ENCODE peak calls at places on chromosomes 3 and 15, in four cellular contexts. J is prostate gland; G is AG04450; Q is CD4-positive, alpha-beta memory T cell. K is an unnamed sample.

GRCh38 chr3:54888873-54889272 is 39.0 kb downstream of the LRTM1 start:
- DNase-seq in J (peak), G (no peak), Q (no peak), K (no peak)

GRCh38 chr15:76058714-76059319 is 968 bp upstream of the TMEM266 start:
- DNase-seq in J (no peak), G (no peak), Q (no peak), K (peak)

GRCh38 chr3:72523409-72524172 is 324.7 kb downstream of the SHQ1 start:
- DNase-seq in J (peak), G (no peak), Q (no peak), K (peak)

GRCh38 chr3:50623840-50624474 is 7.0 kb downstream of the MAPKAPK3 start:
- DNase-seq in J (no peak), G (no peak), Q (peak), K (peak)

GRCh38 chr15:35693887-35694286 is 147.9 kb upstream of the DPH6 start:
- DNase-seq in J (peak), G (no peak), Q (no peak), K (no peak)

GRCh38 chr15:75346796-75347221 is at the start of gene NEIL1:
- DNase-seq in J (no peak), G (no peak), Q (no peak), K (no peak)

GRCh38 chr15:94154255-94154654 is 77.1 kb upstream of the MCTP2 start:
- DNase-seq in J (no peak), G (no peak), Q (no peak), K (no peak)

GRCh38 chr3:16516695-16517481 is 3.4 kb upstream of the RFTN1 start:
- DNase-seq in J (no peak), G (peak), Q (no peak), K (peak)

GRCh38 chr3:36540898-36541518 is 160.7 kb downstream of the STAC start:
- DNase-seq in J (no peak), G (no peak), Q (no peak), K (no peak)

GRCh38 chr3:139127101-139127500 is 82.4 kb upstream of the PRR23C start:
- DNase-seq in J (no peak), G (peak), Q (no peak), K (no peak)

GRCh38 chr3:38543602-38544001 is 47.5 kb downstream of the EXOG start:
- DNase-seq in J (no peak), G (no peak), Q (no peak), K (no peak)

GRCh38 chr3:159760056-159760455 is 228.6 kb upstream of the IL12A start:
- DNase-seq in J (no peak), G (no peak), Q (no peak), K (no peak)

GRCh38 chr3:51967384-51968174 is at the start of gene PCBP4:
- DNase-seq in J (peak), G (no peak), Q (no peak), K (no peak)

GRCh38 chr3:46293991-46294833 is 52.0 kb downstream of the CCR3 start:
- DNase-seq in J (no peak), G (no peak), Q (no peak), K (peak)

GRCh38 chr3:127614928-127615592 is 13.9 kb upstream of the PODXL2 start:
- DNase-seq in J (no peak), G (no peak), Q (no peak), K (no peak)

GRCh38 chr15:73631915-73632669 is 1.1 kb downstream of the NPTN start:
- DNase-seq in J (peak), G (no peak), Q (no peak), K (no peak)

GRCh38 chr15:83914906-83915305 is 261.0 kb downstream of the ADAMTSL3 start:
- DNase-seq in J (no peak), G (no peak), Q (no peak), K (no peak)

GRCh38 chr3:170603770-170604510 is 18.1 kb upstream of the SLC7A14 start:
- DNase-seq in J (no peak), G (no peak), Q (no peak), K (no peak)

GRCh38 chr3:130968231-130968630 is 58.4 kb downstream of the ASTE1 start:
- DNase-seq in J (no peak), G (no peak), Q (no peak), K (no peak)

GRCh38 chr3:129597087-129597791 is 9.2 kb downstream of the PLXND1 start:
- DNase-seq in J (no peak), G (no peak), Q (no peak), K (no peak)

GRCh38 chr15:59353994-59354951 is 18.4 kb downstream of the MYO1E start:
- DNase-seq in J (no peak), G (no peak), Q (no peak), K (no peak)

GRCh38 chr3:100339786-100340185 is 5.2 kb downstream of the NIT2 start:
- DNase-seq in J (no peak), G (no peak), Q (no peak), K (no peak)

GRCh38 chr3:120477826-120478225 is 27.0 kb upstream of the FSTL1 start:
- DNase-seq in J (no peak), G (no peak), Q (no peak), K (no peak)

GRCh38 chr15:70355275-70355795 is 257.6 kb upstream of the TLE3 start:
- DNase-seq in J (no peak), G (no peak), Q (no peak), K (no peak)

GRCh38 chr3:194325424-194326165 is 25.5 kb downstream of the CPN2 start:
- DNase-seq in J (no peak), G (no peak), Q (no peak), K (no peak)

GRCh38 chr15:40345867-40346578 is 4.8 kb upstream of the PHGR1 start:
- DNase-seq in J (no peak), G (no peak), Q (no peak), K (no peak)

GRCh38 chr15:40346579-40347558 is 4.0 kb upstream of the PHGR1 start:
- DNase-seq in J (no peak), G (no peak), Q (no peak), K (no peak)

GRCh38 chr15:40344631-40345120 is 3.9 kb upstream of the CCDC9B start:
- DNase-seq in J (no peak), G (no peak), Q (peak), K (no peak)

GRCh38 chr15:40344217-40344616 is 3.5 kb upstream of the CCDC9B start:
- DNase-seq in J (no peak), G (no peak), Q (no peak), K (no peak)

DNA sequence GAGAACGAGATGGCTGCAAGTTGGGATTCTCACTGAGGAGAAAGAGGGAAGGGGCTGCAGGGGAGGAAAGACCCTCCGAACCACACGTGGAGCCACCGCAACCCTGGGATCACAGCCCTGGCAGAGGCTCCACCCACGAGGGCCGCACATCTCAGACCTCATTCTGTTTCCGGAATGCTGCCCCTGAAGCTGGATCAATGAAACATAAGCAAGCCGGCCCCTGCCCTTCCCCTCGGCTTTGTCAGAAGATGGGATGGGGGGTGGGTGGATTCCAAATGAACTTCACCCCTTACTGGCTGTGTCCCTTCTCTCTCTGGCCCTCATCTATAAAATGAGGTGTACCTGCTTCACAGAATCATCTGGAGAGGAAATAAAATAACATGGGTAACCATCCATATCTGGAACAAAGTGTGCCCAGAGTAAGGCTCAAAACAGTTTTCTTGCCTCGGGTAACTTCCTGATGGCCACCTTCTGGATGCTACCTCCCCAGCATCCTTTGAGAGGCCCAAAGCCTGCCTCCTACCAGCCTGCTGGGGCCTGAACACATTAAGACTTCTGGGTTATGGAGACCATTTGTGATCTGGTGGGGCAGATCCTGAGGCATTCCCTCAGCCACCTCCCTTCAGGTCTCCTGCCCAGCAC is 4.6 kb upstream of the CCDC9B start:
- DNase-seq in J (no peak), G (no peak), Q (no peak), K (no peak)
- H3K4me3 ChIP-seq in J (no peak), G (no peak), Q (no peak), K (no peak)

DNA sequence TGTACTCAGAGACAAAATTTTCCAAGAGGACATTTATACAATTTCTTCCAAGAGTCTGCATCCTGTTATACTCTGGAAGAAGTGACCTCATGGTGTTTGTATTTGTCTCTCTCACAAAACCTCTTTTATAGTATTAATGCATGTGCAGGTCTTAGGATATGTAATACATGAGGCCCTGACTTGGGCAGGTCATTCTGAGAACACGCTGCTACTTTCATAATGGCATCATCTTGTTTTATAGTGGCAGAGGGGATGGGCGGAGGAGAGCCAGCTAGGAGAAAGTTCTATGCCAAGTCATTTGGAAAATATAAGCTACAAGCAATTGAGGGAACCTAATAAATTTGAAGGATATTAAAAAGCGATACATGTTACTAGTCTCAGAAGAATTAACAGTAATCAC is 72.1 kb upstream of the P3H2 start:
- DNase-seq in J (no peak), G (no peak), Q (no peak), K (no peak)
- H3K4me3 ChIP-seq in J (no peak), G (no peak), Q (no peak), K (no peak)

DNA sequence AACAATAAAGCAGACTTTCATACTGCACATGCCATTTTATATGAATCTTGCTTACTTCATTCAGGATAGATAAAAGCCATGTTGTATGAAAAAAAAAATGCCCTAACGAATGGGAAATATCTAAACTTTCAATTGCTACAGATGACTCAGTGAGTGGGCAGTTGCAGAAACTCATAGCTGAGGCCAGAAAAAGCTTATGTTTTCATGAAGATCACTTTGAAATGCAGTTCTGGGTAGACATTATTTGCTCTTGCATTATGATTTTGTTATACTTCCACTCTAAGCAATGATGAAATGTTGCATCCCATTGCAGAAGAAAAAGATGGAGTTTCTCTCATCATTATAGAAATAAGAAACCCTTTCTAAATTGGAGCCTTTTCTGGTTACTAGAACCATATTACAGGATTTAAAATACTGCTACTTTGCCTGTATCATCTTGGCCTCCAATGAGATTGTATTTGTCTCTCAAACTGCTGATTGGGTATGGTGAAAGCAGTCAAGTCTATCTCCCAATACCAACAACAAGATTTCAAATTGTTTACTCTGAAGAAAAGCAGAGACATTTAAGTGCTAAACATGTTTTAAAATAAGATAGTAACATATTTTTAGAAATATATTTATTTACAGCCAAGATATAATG is 17.0 kb downstream of the PEAK1 start:
- DNase-seq in J (no peak), G (peak), Q (no peak), K (no peak)
- H3K4me3 ChIP-seq in J (no peak), G (peak), Q (no peak), K (no peak)

GRCh38 chr15:82648257-82649103 is 1.3 kb upstream of the CPEB1 start:
- DNase-seq in J (no peak), G (no peak), Q (no peak), K (no peak)
- H3K4me3 ChIP-seq in J (peak), G (peak), Q (no peak), K (peak)

GRCh38 chr3:47577583-47578118 is 1.0 kb downstream of the CSPG5 start:
- DNase-seq in J (no peak), G (no peak), Q (no peak), K (no peak)
- H3K4me3 ChIP-seq in J (peak), G (peak), Q (no peak), K (peak)

DNA sequence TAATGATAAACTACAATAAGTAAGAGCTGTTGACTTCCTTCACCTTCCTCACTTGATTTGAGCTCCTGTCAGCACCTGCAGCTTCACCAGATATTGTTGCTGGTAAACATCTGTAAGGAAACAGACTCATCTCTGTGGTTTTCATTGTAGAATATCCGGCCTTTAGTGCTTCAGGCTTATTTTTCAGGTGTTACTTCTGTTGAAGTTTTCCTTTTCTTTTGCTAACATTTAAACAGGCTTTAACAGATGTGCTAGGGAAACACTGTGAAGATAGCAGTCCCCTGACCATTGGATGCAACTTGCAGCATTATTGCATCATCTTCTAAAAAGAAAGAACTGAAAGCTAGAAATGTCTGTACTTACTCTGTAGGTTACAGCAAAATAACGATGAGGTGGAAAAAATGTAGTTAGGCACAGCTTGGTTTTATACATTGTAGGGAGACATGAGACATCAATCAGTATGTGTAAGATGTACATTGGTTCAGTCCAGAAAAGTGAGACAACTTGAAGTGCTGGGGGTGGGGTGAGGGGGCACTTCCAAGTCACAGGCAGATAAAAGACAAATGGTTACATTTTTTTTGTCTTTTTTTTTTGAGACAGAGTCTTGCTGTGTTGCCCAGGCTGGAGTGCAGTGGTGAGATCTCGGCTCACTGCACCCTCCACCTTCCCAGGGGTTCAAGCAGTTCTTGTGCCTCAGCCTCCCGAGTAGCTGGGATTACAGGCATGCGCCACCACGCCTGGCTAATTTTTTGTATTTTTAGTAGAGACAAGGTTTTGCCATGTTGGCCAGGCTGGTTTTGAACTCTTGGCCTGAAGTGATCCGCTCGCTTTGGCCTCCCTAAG is 10.2 kb downstream of the EDEM1 start:
- DNase-seq in J (no peak), G (no peak), Q (peak), K (peak)
- H3K4me3 ChIP-seq in J (no peak), G (no peak), Q (no peak), K (no peak)

DNA sequence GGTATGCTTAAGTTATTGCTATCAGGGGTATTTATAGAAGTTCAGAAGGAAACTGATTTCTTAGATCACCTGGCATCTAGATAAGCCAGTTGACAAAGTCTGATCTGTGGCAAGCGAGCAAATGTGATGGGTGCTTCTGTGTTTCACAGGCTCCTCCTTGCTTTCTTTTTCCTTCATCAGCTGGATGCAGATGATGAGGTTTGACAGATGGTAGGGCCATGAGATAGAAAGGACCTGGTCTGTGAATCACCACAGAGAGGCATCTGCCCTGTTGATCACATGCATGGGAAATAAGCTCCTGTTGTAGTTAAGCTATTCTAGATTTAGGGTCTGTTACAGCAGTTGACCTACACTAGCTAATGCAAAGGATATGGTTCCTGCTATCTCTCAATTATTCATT is 372.0 kb downstream of the NEK10 start:
- DNase-seq in J (no peak), G (no peak), Q (no peak), K (no peak)
- H3K4me3 ChIP-seq in J (no peak), G (no peak), Q (no peak), K (no peak)

DNA sequence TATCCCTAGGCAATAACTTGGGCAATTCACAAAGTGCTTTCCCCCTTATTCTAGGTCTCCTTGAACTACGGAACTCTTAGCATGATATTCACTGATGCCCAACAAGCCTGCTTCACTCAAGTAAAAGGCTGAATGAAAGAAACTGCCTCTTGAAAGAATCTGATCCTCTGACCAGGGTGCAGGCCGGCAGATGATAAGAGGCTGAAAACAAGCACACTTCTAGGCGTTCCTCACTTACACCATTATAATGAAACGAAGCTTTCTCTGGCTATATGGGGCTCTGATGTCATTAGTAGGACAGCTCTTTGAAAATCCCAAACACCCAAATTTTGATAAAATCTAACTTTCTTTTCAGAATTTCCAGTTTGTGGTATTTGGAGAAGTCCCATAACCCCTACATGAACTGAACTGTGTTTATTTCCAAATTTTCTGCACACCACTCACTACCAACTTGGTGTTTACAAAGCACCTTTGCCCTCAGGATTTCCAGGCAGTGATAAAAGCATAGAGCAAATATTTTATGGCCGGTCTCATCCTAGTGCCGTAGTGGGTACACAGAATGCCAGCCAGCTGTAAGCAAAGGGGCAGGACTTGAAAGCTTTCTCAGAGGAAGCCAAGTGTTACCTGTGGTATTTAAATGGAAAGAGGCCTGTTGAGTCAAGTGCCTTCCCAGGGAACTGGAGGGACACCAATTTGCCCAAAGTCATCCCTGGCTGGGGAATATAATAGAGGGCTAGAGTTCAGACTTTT is 28.2 kb downstream of the MAGI1 start:
- DNase-seq in J (no peak), G (no peak), Q (no peak), K (no peak)
- H3K4me3 ChIP-seq in J (peak), G (no peak), Q (no peak), K (no peak)